ENCODE peak calls at places on chromosomes 6 and 20, in eight cellular contexts. One of them, this sample, is unnamed.

GRCh38 chr20:47318596-47319516 is 37.6 kb downstream of the ZMYND8 start:
- DNase-seq in IMR-90: peak
- DNase-seq in GM12878: no peak
- DNase-seq in ovary: peak
- DNase-seq in testis: peak
- DNase-seq in transverse colon: peak
- DNase-seq in upper lobe of left lung: peak
- DNase-seq in NB4: peak
- DNase-seq in this sample: peak

GRCh38 chr6:38131527-38131965 is 312.0 kb downstream of the ZFAND3 start:
- DNase-seq in IMR-90: peak
- DNase-seq in GM12878: no peak
- DNase-seq in ovary: no peak
- DNase-seq in testis: peak
- DNase-seq in transverse colon: no peak
- DNase-seq in upper lobe of left lung: no peak
- DNase-seq in NB4: no peak
- DNase-seq in this sample: no peak

GRCh38 chr6:45378324-45378926 is 691 bp upstream of the SUPT3H start:
- DNase-seq in IMR-90: no peak
- DNase-seq in GM12878: no peak
- DNase-seq in ovary: no peak
- DNase-seq in testis: peak
- DNase-seq in transverse colon: no peak
- DNase-seq in upper lobe of left lung: peak
- DNase-seq in NB4: no peak
- DNase-seq in this sample: peak

GRCh38 chr6:387293-387694 is 4.3 kb upstream of the IRF4 start:
- DNase-seq in IMR-90: peak
- DNase-seq in GM12878: no peak
- DNase-seq in ovary: no peak
- DNase-seq in testis: no peak
- DNase-seq in transverse colon: peak
- DNase-seq in upper lobe of left lung: no peak
- DNase-seq in NB4: peak
- DNase-seq in this sample: no peak

GRCh38 chr6:168678588-168678987 is 237.6 kb downstream of the SMOC2 start:
- DNase-seq in IMR-90: no peak
- DNase-seq in GM12878: no peak
- DNase-seq in ovary: no peak
- DNase-seq in testis: no peak
- DNase-seq in transverse colon: no peak
- DNase-seq in upper lobe of left lung: no peak
- DNase-seq in NB4: no peak
- DNase-seq in this sample: no peak

GRCh38 chr6:43702522-43703440 is 15.2 kb upstream of the MRPS18A start:
- DNase-seq in IMR-90: peak
- DNase-seq in GM12878: no peak
- DNase-seq in ovary: peak
- DNase-seq in testis: peak
- DNase-seq in transverse colon: peak
- DNase-seq in upper lobe of left lung: no peak
- DNase-seq in NB4: peak
- DNase-seq in this sample: peak

GRCh38 chr6:158011478-158011920 is 29.8 kb downstream of the SYNJ2 start:
- DNase-seq in IMR-90: peak
- DNase-seq in GM12878: no peak
- DNase-seq in ovary: no peak
- DNase-seq in testis: no peak
- DNase-seq in transverse colon: no peak
- DNase-seq in upper lobe of left lung: no peak
- DNase-seq in NB4: no peak
- DNase-seq in this sample: peak

GRCh38 chr20:57698191-57698866 is 11.5 kb downstream of the PMEPA1 start:
- DNase-seq in IMR-90: peak
- DNase-seq in GM12878: no peak
- DNase-seq in ovary: no peak
- DNase-seq in testis: no peak
- DNase-seq in transverse colon: peak
- DNase-seq in upper lobe of left lung: peak
- DNase-seq in NB4: peak
- DNase-seq in this sample: no peak

GRCh38 chr6:137378100-137378390 is 116.1 kb downstream of the OLIG3 start:
- DNase-seq in IMR-90: no peak
- DNase-seq in GM12878: no peak
- DNase-seq in ovary: no peak
- DNase-seq in testis: no peak
- DNase-seq in transverse colon: no peak
- DNase-seq in upper lobe of left lung: no peak
- DNase-seq in NB4: no peak
- DNase-seq in this sample: no peak

GRCh38 chr20:58072695-58073671 is 155.5 kb downstream of the ANKRD60 start:
- DNase-seq in IMR-90: no peak
- DNase-seq in GM12878: no peak
- DNase-seq in ovary: no peak
- DNase-seq in testis: no peak
- DNase-seq in transverse colon: no peak
- DNase-seq in upper lobe of left lung: peak
- DNase-seq in NB4: no peak
- DNase-seq in this sample: peak

GRCh38 chr6:8182209-8182845 is 80.0 kb upstream of the EEF1E1 start:
- DNase-seq in IMR-90: peak
- DNase-seq in GM12878: no peak
- DNase-seq in ovary: peak
- DNase-seq in testis: no peak
- DNase-seq in transverse colon: no peak
- DNase-seq in upper lobe of left lung: no peak
- DNase-seq in NB4: peak
- DNase-seq in this sample: no peak

GRCh38 chr6:38371312-38371672 is 268.4 kb downstream of the BTBD9 start:
- DNase-seq in IMR-90: no peak
- DNase-seq in GM12878: no peak
- DNase-seq in ovary: peak
- DNase-seq in testis: no peak
- DNase-seq in transverse colon: no peak
- DNase-seq in upper lobe of left lung: no peak
- DNase-seq in NB4: no peak
- DNase-seq in this sample: no peak

GRCh38 chr20:33740189-33740588 is 8.4 kb downstream of the ZNF341 start:
- DNase-seq in IMR-90: peak
- DNase-seq in GM12878: no peak
- DNase-seq in ovary: no peak
- DNase-seq in testis: no peak
- DNase-seq in transverse colon: no peak
- DNase-seq in upper lobe of left lung: no peak
- DNase-seq in NB4: no peak
- DNase-seq in this sample: no peak

GRCh38 chr6:15365273-15365687 is 119.4 kb downstream of the JARID2 start:
- DNase-seq in IMR-90: peak
- DNase-seq in GM12878: no peak
- DNase-seq in ovary: no peak
- DNase-seq in testis: peak
- DNase-seq in transverse colon: peak
- DNase-seq in upper lobe of left lung: no peak
- DNase-seq in NB4: peak
- DNase-seq in this sample: peak

GRCh38 chr6:67663105-67663895 is 971.8 kb upstream of the ADGRB3 start:
- DNase-seq in IMR-90: no peak
- DNase-seq in GM12878: no peak
- DNase-seq in ovary: no peak
- DNase-seq in testis: no peak
- DNase-seq in transverse colon: no peak
- DNase-seq in upper lobe of left lung: peak
- DNase-seq in NB4: no peak
- DNase-seq in this sample: no peak

GRCh38 chr6:139572001-139572400 is 197.6 kb upstream of the CITED2 start:
- DNase-seq in IMR-90: no peak
- DNase-seq in GM12878: no peak
- DNase-seq in ovary: no peak
- DNase-seq in testis: no peak
- DNase-seq in transverse colon: no peak
- DNase-seq in upper lobe of left lung: no peak
- DNase-seq in NB4: no peak
- DNase-seq in this sample: no peak

GRCh38 chr6:35583893-35584688 is 71.4 kb upstream of the TULP1 start:
- DNase-seq in IMR-90: peak
- DNase-seq in GM12878: peak
- DNase-seq in ovary: peak
- DNase-seq in testis: peak
- DNase-seq in transverse colon: peak
- DNase-seq in upper lobe of left lung: no peak
- DNase-seq in NB4: peak
- DNase-seq in this sample: no peak

GRCh38 chr6:79947191-79948173 is at the start of gene ELOVL4:
- DNase-seq in IMR-90: peak
- DNase-seq in GM12878: no peak
- DNase-seq in ovary: peak
- DNase-seq in testis: peak
- DNase-seq in transverse colon: peak
- DNase-seq in upper lobe of left lung: peak
- DNase-seq in NB4: peak
- DNase-seq in this sample: peak

GRCh38 chr6:79946773-79947190 is 571 bp downstream of the ELOVL4 start:
- DNase-seq in IMR-90: peak
- DNase-seq in GM12878: no peak
- DNase-seq in ovary: no peak
- DNase-seq in testis: peak
- DNase-seq in transverse colon: no peak
- DNase-seq in upper lobe of left lung: no peak
- DNase-seq in NB4: peak
- DNase-seq in this sample: no peak

GRCh38 chr6:79949235-79949634 is 1.9 kb upstream of the ELOVL4 start:
- DNase-seq in IMR-90: peak
- DNase-seq in GM12878: peak
- DNase-seq in ovary: no peak
- DNase-seq in testis: peak
- DNase-seq in transverse colon: peak
- DNase-seq in upper lobe of left lung: no peak
- DNase-seq in NB4: peak
- DNase-seq in this sample: no peak

GRCh38 chr6:79943133-79943532 is 4.2 kb downstream of the ELOVL4 start:
- DNase-seq in IMR-90: no peak
- DNase-seq in GM12878: no peak
- DNase-seq in ovary: no peak
- DNase-seq in testis: no peak
- DNase-seq in transverse colon: no peak
- DNase-seq in upper lobe of left lung: no peak
- DNase-seq in NB4: no peak
- DNase-seq in this sample: no peak

GRCh38 chr6:79946242-79946641 is 1.1 kb downstream of the ELOVL4 start:
- DNase-seq in IMR-90: peak
- DNase-seq in GM12878: no peak
- DNase-seq in ovary: no peak
- DNase-seq in testis: no peak
- DNase-seq in transverse colon: no peak
- DNase-seq in upper lobe of left lung: no peak
- DNase-seq in NB4: peak
- DNase-seq in this sample: no peak
- TF ChIP-seq CTCF in IMR-90: peak
- TF ChIP-seq CTCF in GM12878: peak
- TF ChIP-seq CTCF in ovary: no peak
- TF ChIP-seq CTCF in testis: no peak
- TF ChIP-seq CTCF in transverse colon: no peak
- TF ChIP-seq CTCF in upper lobe of left lung: no peak
- TF ChIP-seq CTCF in NB4: peak
- TF ChIP-seq CTCF in this sample: no peak

DNA sequence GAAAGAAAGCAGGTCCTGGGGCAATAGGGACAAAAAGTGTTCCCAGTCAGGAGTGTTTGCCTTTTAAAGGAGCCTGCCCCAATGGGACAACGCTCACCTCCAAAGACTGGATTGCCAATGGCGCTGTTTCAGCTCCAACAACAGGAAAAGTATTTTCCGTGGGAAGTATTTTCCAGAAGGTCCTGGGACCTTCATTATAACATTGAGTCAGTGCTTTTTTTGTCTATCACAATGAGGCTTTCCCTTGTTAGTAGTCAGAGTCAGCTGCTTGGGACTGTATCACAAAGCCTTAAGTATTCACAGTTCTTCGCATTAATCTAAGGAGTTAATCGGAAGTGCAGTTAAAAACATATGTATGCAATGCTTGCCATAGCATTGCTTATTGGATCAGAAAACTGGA is 17.3 kb downstream of the TRAF3IP2 start:
- DNase-seq in IMR-90: no peak
- DNase-seq in GM12878: no peak
- DNase-seq in ovary: no peak
- DNase-seq in testis: no peak
- DNase-seq in transverse colon: no peak
- DNase-seq in upper lobe of left lung: no peak
- DNase-seq in NB4: no peak
- DNase-seq in this sample: no peak
- TF ChIP-seq POLR2A in IMR-90: no peak
- TF ChIP-seq POLR2A in GM12878: no peak
- TF ChIP-seq POLR2A in ovary: no peak
- TF ChIP-seq POLR2A in testis: no peak
- TF ChIP-seq POLR2A in transverse colon: no peak
- TF ChIP-seq POLR2A in upper lobe of left lung: no peak
- TF ChIP-seq POLR2A in NB4: no peak
- TF ChIP-seq POLR2A in this sample: no peak

GRCh38 chr6:90076471-90076870 is 182.2 kb downstream of the GJA10 start:
- DNase-seq in IMR-90: no peak
- DNase-seq in GM12878: no peak
- DNase-seq in ovary: no peak
- DNase-seq in testis: no peak
- DNase-seq in transverse colon: no peak
- DNase-seq in upper lobe of left lung: no peak
- DNase-seq in NB4: no peak
- DNase-seq in this sample: no peak
- TF ChIP-seq CTCF in IMR-90: no peak
- TF ChIP-seq CTCF in GM12878: no peak
- TF ChIP-seq CTCF in ovary: no peak
- TF ChIP-seq CTCF in testis: no peak
- TF ChIP-seq CTCF in transverse colon: no peak
- TF ChIP-seq CTCF in upper lobe of left lung: no peak
- TF ChIP-seq CTCF in NB4: no peak
- TF ChIP-seq CTCF in this sample: no peak

DNA sequence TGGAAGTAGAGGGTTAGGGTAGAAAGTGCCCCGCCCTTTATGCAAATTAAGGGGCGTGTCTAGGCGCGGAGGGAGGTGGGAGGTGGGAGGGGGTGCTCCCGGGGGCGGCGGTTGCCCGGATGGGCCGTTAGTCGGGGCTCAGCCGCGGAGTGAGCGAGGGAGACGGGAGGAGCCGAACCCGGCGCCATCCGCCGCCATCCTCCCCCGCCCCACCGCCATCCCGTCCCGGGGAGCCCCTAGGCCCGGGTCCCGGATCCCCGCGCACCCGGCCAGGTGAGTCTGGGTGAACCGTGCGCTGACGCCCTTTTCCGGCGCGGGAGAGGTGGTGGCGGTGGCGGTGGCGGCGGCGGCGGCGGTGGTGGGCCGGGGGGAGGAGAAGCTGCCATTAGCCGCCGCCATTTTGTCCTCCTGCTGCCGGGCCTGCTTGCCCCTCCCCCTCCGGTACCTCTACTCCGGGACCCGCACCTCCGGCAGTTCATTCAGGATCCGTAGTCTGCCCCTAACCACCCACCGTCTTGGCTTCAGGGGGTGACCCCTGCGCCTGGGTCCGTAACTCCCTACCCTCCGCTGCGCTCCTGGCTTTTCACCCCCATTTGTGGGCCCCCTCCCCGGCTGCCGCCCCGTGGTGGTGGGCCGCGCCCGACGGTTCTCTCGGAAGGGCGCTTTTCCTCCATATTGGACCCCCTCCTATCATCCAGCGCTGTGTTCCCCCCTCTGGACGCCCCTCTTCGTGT is at the start of gene PRRC2A:
- DNase-seq in IMR-90: peak
- DNase-seq in GM12878: no peak
- DNase-seq in ovary: no peak
- DNase-seq in testis: peak
- DNase-seq in transverse colon: peak
- DNase-seq in upper lobe of left lung: peak
- DNase-seq in NB4: peak
- DNase-seq in this sample: peak
- TF ChIP-seq POLR2A in IMR-90: peak
- TF ChIP-seq POLR2A in GM12878: peak
- TF ChIP-seq POLR2A in ovary: peak
- TF ChIP-seq POLR2A in testis: peak
- TF ChIP-seq POLR2A in transverse colon: no peak
- TF ChIP-seq POLR2A in upper lobe of left lung: no peak
- TF ChIP-seq POLR2A in NB4: no peak
- TF ChIP-seq POLR2A in this sample: peak